ENCODE peak calls at places on chromosomes 5 and 9, in ten cellular contexts. B is HCT116, V is thyroid gland, A is K562, M is A549, Q is GM12892, Z is transverse colon, L is HepG2, G is GM12891, C is breast epithelium. U is an unnamed sample.

GRCh38 chr9:22307013-22307711 is 139.5 kb upstream of the DMRTA1 start:
- DNase-seq in B (peak), L (peak), M (peak), A (no peak), Z (no peak), C (no peak), Q (no peak), G (no peak), V (peak), U (no peak)

GRCh38 chr5:112415552-112415951 is 3.5 kb downstream of the EPB41L4A start:
- DNase-seq in Q (no peak), Z (no peak), G (no peak), C (no peak), L (no peak), V (no peak), B (no peak), A (no peak), M (no peak), U (no peak)

GRCh38 chr9:38183994-38184568 is 115.1 kb upstream of the SHB start:
- DNase-seq in G (no peak), B (no peak), V (no peak), A (no peak), Q (no peak), M (no peak), L (no peak), Z (no peak), C (no peak), U (no peak)

GRCh38 chr5:158409507-158409906 is 550.6 kb upstream of the CLINT1 start:
- DNase-seq in M (no peak), Z (no peak), G (no peak), A (no peak), L (no peak), V (no peak), Q (no peak), B (no peak), C (no peak), U (no peak)

GRCh38 chr5:178388381-178389030 is 155.9 kb upstream of the PHYKPL start:
- DNase-seq in Q (no peak), Z (peak), V (peak), L (no peak), B (no peak), G (no peak), A (no peak), C (no peak), M (no peak), U (peak)

GRCh38 chr5:34603378-34603777 is 52.8 kb upstream of the RAI14 start:
- DNase-seq in V (no peak), Z (no peak), L (no peak), Q (no peak), C (no peak), G (no peak), M (no peak), B (no peak), A (no peak), U (no peak)

GRCh38 chr9:34710023-34710422 is at the start of gene CCL21:
- DNase-seq in G (no peak), B (no peak), Q (no peak), Z (no peak), C (no peak), A (no peak), M (no peak), L (no peak), V (peak), U (no peak)

GRCh38 chr9:107710988-107711387 is 221.4 kb upstream of the KLF4 start:
- DNase-seq in G (no peak), A (no peak), Z (no peak), C (no peak), B (no peak), Q (no peak), M (no peak), L (no peak), V (no peak), U (no peak)

GRCh38 chr5:73605223-73606087 is 20.5 kb upstream of the ARHGEF28 start:
- DNase-seq in A (peak), B (no peak), M (peak), V (no peak), G (no peak), Z (peak), L (peak), C (no peak), Q (no peak), U (no peak)

GRCh38 chr5:60066502-60066901 is 173.0 kb upstream of the PDE4D start:
- DNase-seq in L (no peak), Z (no peak), G (no peak), V (no peak), C (no peak), M (no peak), A (no peak), Q (no peak), B (no peak), U (no peak)

GRCh38 chr9:96618209-96619108 is 1.2 kb downstream of the CDC14B start:
- DNase-seq in G (no peak), C (no peak), V (peak), B (no peak), A (no peak), Q (no peak), M (peak), Z (peak), L (peak), U (peak)

GRCh38 chr5:81006231-81006630 is 46.1 kb downstream of the RASGRF2 start:
- DNase-seq in L (no peak), V (no peak), C (no peak), M (no peak), A (no peak), Z (no peak), Q (no peak), B (no peak), G (no peak), U (no peak)

GRCh38 chr5:81010636-81011035 is 50.5 kb downstream of the RASGRF2 start:
- DNase-seq in B (no peak), V (no peak), Q (no peak), M (no peak), L (no peak), G (no peak), A (no peak), Z (no peak), C (no peak), U (no peak)

GRCh38 chr5:81005708-81006107 is 45.5 kb downstream of the RASGRF2 start:
- DNase-seq in Q (no peak), C (no peak), M (no peak), V (no peak), G (no peak), L (no peak), B (no peak), A (no peak), Z (no peak), U (no peak)

GRCh38 chr5:81006955-81007636 is 46.9 kb downstream of the RASGRF2 start:
- DNase-seq in L (no peak), G (no peak), B (no peak), M (no peak), Z (no peak), V (no peak), A (no peak), C (no peak), Q (no peak), U (no peak)

GRCh38 chr5:81007637-81008027 is 47.5 kb downstream of the RASGRF2 start:
- DNase-seq in M (no peak), L (no peak), A (no peak), G (no peak), Q (no peak), Z (no peak), B (no peak), V (no peak), C (no peak), U (no peak)
- TF ChIP-seq POLR2A in M (no peak), L (no peak), A (no peak), G (no peak), Q (no peak), Z (no peak), B (no peak), V (no peak), C (no peak), U (no peak)

GRCh38 chr9:76894198-76894597 is 11.7 kb downstream of the PRUNE2 start:
- DNase-seq in G (no peak), C (no peak), Q (no peak), A (peak), L (no peak), M (no peak), V (no peak), B (no peak), Z (no peak), U (no peak)
- TF ChIP-seq POLR2A in G (no peak), C (no peak), Q (no peak), A (no peak), L (no peak), M (no peak), V (no peak), B (no peak), Z (no peak), U (no peak)

GRCh38 chr5:68562308-68562707 is 346.8 kb downstream of the PIK3R1 start:
- DNase-seq in C (no peak), G (no peak), Q (no peak), L (no peak), B (no peak), Z (no peak), A (no peak), V (peak), M (no peak), U (no peak)
- TF ChIP-seq POLR2A in C (no peak), G (no peak), Q (no peak), L (no peak), B (no peak), Z (no peak), A (no peak), V (no peak), M (no peak), U (no peak)

GRCh38 chr9:86282077-86282978 is at the start of gene ISCA1:
- DNase-seq in Q (peak), L (peak), B (peak), C (peak), Z (peak), A (peak), G (peak), M (peak), V (peak), U (peak)
- TF ChIP-seq POLR2A in Q (peak), L (peak), B (peak), C (peak), Z (peak), A (peak), G (peak), M (peak), V (peak), U (peak)

DNA sequence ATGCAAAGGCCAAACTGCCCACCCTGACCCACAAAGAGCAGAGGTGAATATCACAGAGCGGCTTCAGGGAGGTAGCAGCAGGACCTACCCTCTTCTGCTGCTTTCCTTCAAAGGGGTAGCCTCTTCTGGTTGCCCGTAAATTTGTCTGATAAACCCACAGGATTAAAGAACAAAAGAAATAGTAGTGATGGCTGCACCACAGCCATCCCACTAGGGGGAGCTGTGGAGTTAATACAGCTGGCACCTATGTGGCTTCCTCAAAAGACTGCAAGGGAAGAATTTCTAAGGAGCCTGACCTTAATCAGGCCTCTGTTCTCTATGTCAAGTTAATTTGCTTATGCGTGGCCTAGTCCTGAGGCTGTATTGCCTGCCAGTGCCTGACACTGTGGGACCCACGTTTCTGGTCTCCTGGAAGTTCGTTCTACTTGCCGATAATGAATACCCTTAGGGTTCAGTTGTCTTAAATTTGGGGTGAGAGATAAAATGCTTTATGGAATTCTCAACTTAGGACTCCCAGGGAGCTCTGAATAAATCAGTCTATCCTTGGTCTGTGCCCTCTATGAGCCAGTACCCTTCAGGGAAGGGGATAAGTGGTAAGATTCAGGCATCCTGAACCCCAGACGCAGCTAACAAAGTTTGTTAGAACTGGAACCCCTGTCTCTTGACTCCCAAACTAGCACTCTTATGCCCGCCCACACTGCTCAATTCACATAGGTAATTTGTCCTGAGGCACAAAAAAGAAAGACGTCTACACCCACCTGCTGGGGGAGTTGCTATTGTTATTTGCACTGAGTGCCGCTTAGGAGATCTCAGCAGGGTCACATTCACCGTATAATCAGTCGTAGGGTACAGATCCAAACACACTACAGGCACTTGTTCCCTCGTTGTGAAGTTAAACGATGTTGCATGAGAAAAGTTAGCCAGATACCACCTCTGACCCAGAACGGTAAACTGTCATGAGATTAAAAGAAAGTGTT is 77.1 kb downstream of the SUSD1 start:
- DNase-seq in Q (peak), L (peak), B (peak), Z (peak), V (peak), C (no peak), G (peak), A (peak), M (peak), U (peak)
- TF ChIP-seq POLR2A in Q (no peak), L (no peak), B (no peak), Z (no peak), V (no peak), C (no peak), G (no peak), A (no peak), M (no peak), U (no peak)

U was measured in H54.